ENCODE peak calls at places on chromosome 18, in four cellular contexts. One of them, this sample, is unnamed.
A peak's percentile ranks its signal among the peaks of the same experiment; 100 is the strongest.

GRCh38 chr18:23438608-23439366 is 14.3 kb upstream of the RIOK3 start:
- DNase-seq in H1: no peak
- DNase-seq in A549: no peak
- DNase-seq in IMR-90: no peak
- DNase-seq in this sample: no peak

GRCh38 chr18:27599202-27599829 is 414.2 kb upstream of the CHST9 start:
- DNase-seq in H1: no peak
- DNase-seq in A549: peak; percentile 39
- DNase-seq in IMR-90: peak; percentile 28
- DNase-seq in this sample: no peak

GRCh38 chr18:79503891-79504475 is 108.3 kb downstream of the NFATC1 start:
- DNase-seq in H1: no peak
- DNase-seq in A549: no peak
- DNase-seq in IMR-90: no peak
- DNase-seq in this sample: no peak

GRCh38 chr18:79832169-79832568 is 34.4 kb downstream of the KCNG2 start:
- DNase-seq in H1: no peak
- DNase-seq in A549: no peak
- DNase-seq in IMR-90: no peak
- DNase-seq in this sample: no peak

GRCh38 chr18:55897101-55897500 is 309.1 kb upstream of the TCF4 start:
- DNase-seq in H1: no peak
- DNase-seq in A549: no peak
- DNase-seq in IMR-90: no peak
- DNase-seq in this sample: no peak

GRCh38 chr18:57649536-57650495 is 28.2 kb upstream of the NARS1 start:
- DNase-seq in H1: no peak
- DNase-seq in A549: peak; percentile 45
- DNase-seq in IMR-90: peak; percentile 70
- DNase-seq in this sample: peak; percentile 49

GRCh38 chr18:26003391-26003790 is 87.0 kb downstream of the SS18 start:
- DNase-seq in H1: no peak
- DNase-seq in A549: no peak
- DNase-seq in IMR-90: no peak
- DNase-seq in this sample: no peak

GRCh38 chr18:79378416-79379250 is 17.1 kb upstream of the NFATC1 start:
- DNase-seq in H1: peak; percentile 66
- DNase-seq in A549: peak; percentile 58
- DNase-seq in IMR-90: peak; percentile 74
- DNase-seq in this sample: peak; percentile 26

GRCh38 chr18:69636529-69637301 is 236.0 kb downstream of the DOK6 start:
- DNase-seq in H1: peak; percentile 13
- DNase-seq in A549: no peak
- DNase-seq in IMR-90: no peak
- DNase-seq in this sample: no peak

DNA sequence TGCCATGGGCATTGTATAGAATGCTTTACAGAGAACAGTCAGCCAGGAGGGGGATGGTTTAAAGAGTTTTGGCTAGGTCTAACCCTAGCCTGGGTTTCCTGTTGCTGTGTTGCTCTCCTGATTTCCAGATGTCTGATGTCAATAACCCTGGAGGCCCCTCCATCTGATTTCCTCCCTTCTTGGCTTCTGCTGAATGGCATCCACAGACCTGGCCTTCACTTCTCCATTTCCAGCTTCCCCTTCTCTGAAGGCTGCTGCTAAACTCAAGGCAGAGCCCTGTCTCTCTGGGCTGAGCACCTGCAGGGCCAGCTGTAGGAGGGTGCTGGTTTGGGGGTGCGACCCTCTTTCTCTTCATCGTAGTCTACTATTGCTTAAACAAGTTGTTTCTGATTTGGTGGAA is 153.4 kb downstream of the HRH4 start:
- DNase-seq in H1: no peak
- DNase-seq in A549: no peak
- DNase-seq in IMR-90: no peak
- DNase-seq in this sample: no peak
- TF ChIP-seq RAD21 in H1: no peak
- TF ChIP-seq RAD21 in A549: no peak
- TF ChIP-seq RAD21 in IMR-90: no peak
- TF ChIP-seq RAD21 in this sample: no peak

GRCh38 chr18:59267511-59268126 is 5.6 kb downstream of the RAX start:
- DNase-seq in H1: no peak
- DNase-seq in A549: peak; percentile 22
- DNase-seq in IMR-90: no peak
- DNase-seq in this sample: no peak
- TF ChIP-seq RAD21 in H1: peak; percentile 13
- TF ChIP-seq RAD21 in A549: no peak
- TF ChIP-seq RAD21 in IMR-90: no peak
- TF ChIP-seq RAD21 in this sample: no peak

GRCh38 chr18:73043231-73044000 is 175.6 kb upstream of the NETO1 start:
- DNase-seq in H1: no peak
- DNase-seq in A549: no peak
- DNase-seq in IMR-90: no peak
- DNase-seq in this sample: no peak
- TF ChIP-seq RAD21 in H1: no peak
- TF ChIP-seq RAD21 in A549: no peak
- TF ChIP-seq RAD21 in IMR-90: no peak
- TF ChIP-seq RAD21 in this sample: no peak

GRCh38 chr18:5556317-5556974 is 12.6 kb upstream of the EPB41L3 start:
- DNase-seq in H1: no peak
- DNase-seq in A549: no peak
- DNase-seq in IMR-90: peak; percentile 67
- DNase-seq in this sample: no peak
- TF ChIP-seq RAD21 in H1: no peak
- TF ChIP-seq RAD21 in A549: no peak
- TF ChIP-seq RAD21 in IMR-90: no peak
- TF ChIP-seq RAD21 in this sample: no peak

GRCh38 chr18:11989174-11989573 is 7.9 kb downstream of the IMPA2 start:
- DNase-seq in H1: no peak
- DNase-seq in A549: no peak
- DNase-seq in IMR-90: no peak
- DNase-seq in this sample: no peak

GRCh38 chr18:11992096-11992785 is 10.9 kb downstream of the IMPA2 start:
- DNase-seq in H1: no peak
- DNase-seq in A549: no peak
- DNase-seq in IMR-90: no peak
- DNase-seq in this sample: no peak

GRCh38 chr18:11989966-11990380 is 8.7 kb downstream of the IMPA2 start:
- DNase-seq in H1: no peak
- DNase-seq in A549: no peak
- DNase-seq in IMR-90: no peak
- DNase-seq in this sample: no peak

GRCh38 chr18:11990541-11990940 is 9.2 kb downstream of the IMPA2 start:
- DNase-seq in H1: no peak
- DNase-seq in A549: no peak
- DNase-seq in IMR-90: no peak
- DNase-seq in this sample: no peak

DNA sequence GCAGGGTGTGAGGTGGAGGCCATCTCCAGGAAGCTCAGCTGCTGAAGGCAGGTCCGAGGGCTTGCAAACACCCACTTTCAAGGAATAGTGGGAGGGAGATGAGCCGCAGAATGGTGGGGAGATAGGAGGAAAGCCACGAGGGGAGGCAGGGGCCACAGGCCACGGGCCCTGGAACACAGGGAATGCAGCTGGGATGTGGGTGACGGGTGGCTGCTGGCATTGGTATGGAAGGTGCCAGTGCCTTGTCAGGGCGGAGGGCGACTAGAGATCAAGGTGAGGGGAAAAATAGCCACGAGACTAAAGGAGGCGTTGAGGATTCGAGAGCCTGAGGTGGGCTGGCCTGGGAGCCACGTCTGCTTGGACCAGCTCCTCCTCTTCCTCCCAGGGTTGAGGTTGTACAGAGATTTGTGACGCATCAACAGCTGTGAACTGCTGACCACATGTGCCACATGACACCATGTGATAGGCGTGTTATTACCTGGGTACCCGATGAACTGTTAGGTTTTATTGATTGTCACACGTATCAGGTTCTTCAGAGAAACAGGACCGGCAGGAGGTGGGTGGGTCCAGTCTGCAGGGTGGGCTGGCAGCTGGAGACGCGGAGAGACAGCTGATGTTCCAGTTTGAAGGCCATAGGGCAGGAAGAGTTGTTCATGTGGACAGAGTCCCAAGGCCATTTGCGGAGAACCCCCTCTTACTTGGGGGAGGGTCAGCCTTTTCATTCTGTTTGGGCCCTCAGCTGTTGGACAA is 9.9 kb downstream of the IMPA2 start:
- DNase-seq in H1: no peak
- DNase-seq in A549: no peak
- DNase-seq in IMR-90: no peak
- DNase-seq in this sample: no peak
- TF ChIP-seq RAD21 in H1: no peak
- TF ChIP-seq RAD21 in A549: no peak
- TF ChIP-seq RAD21 in IMR-90: no peak
- TF ChIP-seq RAD21 in this sample: no peak

GRCh38 chr18:48328473-48329205 is 80.5 kb downstream of the ZBTB7C start:
- DNase-seq in H1: no peak
- DNase-seq in A549: peak; percentile 11
- DNase-seq in IMR-90: peak; percentile 46
- DNase-seq in this sample: no peak
- TF ChIP-seq RAD21 in H1: no peak
- TF ChIP-seq RAD21 in A549: no peak
- TF ChIP-seq RAD21 in IMR-90: no peak
- TF ChIP-seq RAD21 in this sample: no peak